ENCODE peak calls at places on chromosome X, in four cellular contexts. One of them, this sample, is unnamed.
A peak's percentile ranks its signal among the peaks of the same experiment; 100 is the strongest.

GRCh38 chrX:78119521-78120227 is 15.6 kb downstream of the PGK1 start:
- DNase-seq in mammary epithelial cell: no peak
- DNase-seq in fibroblast of villous mesenchyme: no peak
- DNase-seq in endodermal cell: no peak
- DNase-seq in this sample: no peak

GRCh38 chrX:118968031-118968430 is 6.4 kb upstream of the LONRF3 start:
- DNase-seq in mammary epithelial cell: peak; percentile 60
- DNase-seq in fibroblast of villous mesenchyme: no peak
- DNase-seq in endodermal cell: no peak
- DNase-seq in this sample: no peak

GRCh38 chrX:8484360-8484759 is 19.7 kb downstream of the VCX3B start:
- DNase-seq in fibroblast of villous mesenchyme: no peak
- DNase-seq in mammary epithelial cell: no peak
- DNase-seq in endodermal cell: no peak
- DNase-seq in this sample: no peak

GRCh38 chrX:10233696-10234095 is 76.9 kb downstream of the CLCN4 start:
- DNase-seq in mammary epithelial cell: no peak
- DNase-seq in fibroblast of villous mesenchyme: peak; percentile 21
- DNase-seq in endodermal cell: no peak
- DNase-seq in this sample: no peak

GRCh38 chrX:77668391-77669237 is 117.4 kb downstream of the ATRX start:
- DNase-seq in fibroblast of villous mesenchyme: peak; percentile 27
- DNase-seq in endodermal cell: no peak
- DNase-seq in mammary epithelial cell: peak; percentile 44
- DNase-seq in this sample: no peak

GRCh38 chrX:21305799-21306336 is 68.3 kb upstream of the CNKSR2 start:
- DNase-seq in fibroblast of villous mesenchyme: no peak
- DNase-seq in mammary epithelial cell: no peak
- DNase-seq in endodermal cell: no peak
- DNase-seq in this sample: no peak

GRCh38 chrX:154908821-154909220 is 22.7 kb downstream of the F8A1 start:
- DNase-seq in fibroblast of villous mesenchyme: no peak
- DNase-seq in endodermal cell: no peak
- DNase-seq in mammary epithelial cell: no peak
- DNase-seq in this sample: no peak

GRCh38 chrX:17787557-17787956 is 50.3 kb downstream of the SCML1 start:
- DNase-seq in endodermal cell: no peak
- DNase-seq in fibroblast of villous mesenchyme: no peak
- DNase-seq in mammary epithelial cell: no peak
- DNase-seq in this sample: no peak

GRCh38 chrX:101219116-101219839 is at the start of gene DRP2:
- DNase-seq in fibroblast of villous mesenchyme: no peak
- DNase-seq in mammary epithelial cell: peak; percentile 16
- DNase-seq in endodermal cell: no peak
- DNase-seq in this sample: no peak

GRCh38 chrX:259692-260355 is 21.4 kb upstream of the PLCXD1 start:
- DNase-seq in endodermal cell: peak; percentile 94
- DNase-seq in fibroblast of villous mesenchyme: no peak
- DNase-seq in mammary epithelial cell: no peak
- DNase-seq in this sample: no peak

GRCh38 chrX:20594985-20595384 is 328.3 kb upstream of the RPS6KA3 start:
- DNase-seq in endodermal cell: no peak
- DNase-seq in mammary epithelial cell: no peak
- DNase-seq in fibroblast of villous mesenchyme: no peak
- DNase-seq in this sample: no peak

GRCh38 chrX:31213941-31214340 is 142.1 kb upstream of the FTHL17 start:
- DNase-seq in fibroblast of villous mesenchyme: peak; percentile 40
- DNase-seq in mammary epithelial cell: peak; percentile 32
- DNase-seq in endodermal cell: peak; percentile 57
- DNase-seq in this sample: no peak

GRCh38 chrX:43615677-43616076 is 40.4 kb upstream of the MAOA start:
- DNase-seq in fibroblast of villous mesenchyme: no peak
- DNase-seq in endodermal cell: no peak
- DNase-seq in mammary epithelial cell: no peak
- DNase-seq in this sample: no peak

GRCh38 chrX:64198046-64198445 is 7.5 kb downstream of the AMER1 start:
- DNase-seq in mammary epithelial cell: no peak
- DNase-seq in fibroblast of villous mesenchyme: no peak
- DNase-seq in endodermal cell: no peak
- DNase-seq in this sample: no peak

GRCh38 chrX:139234898-139235297 is 295.6 kb upstream of the F9 start:
- DNase-seq in endodermal cell: no peak
- DNase-seq in mammary epithelial cell: no peak
- DNase-seq in fibroblast of villous mesenchyme: no peak
- DNase-seq in this sample: no peak

GRCh38 chrX:87397103-87397886 is 120.3 kb upstream of the KLHL4 start:
- DNase-seq in mammary epithelial cell: no peak
- DNase-seq in fibroblast of villous mesenchyme: peak; percentile 41
- DNase-seq in endodermal cell: no peak
- DNase-seq in this sample: no peak

GRCh38 chrX:150080497-150080896 is 142.2 kb upstream of the EOLA2 start:
- DNase-seq in fibroblast of villous mesenchyme: no peak
- DNase-seq in endodermal cell: no peak
- DNase-seq in mammary epithelial cell: no peak
- DNase-seq in this sample: no peak

GRCh38 chrX:69541959-69542358 is 37.8 kb downstream of the NALF2 start:
- DNase-seq in fibroblast of villous mesenchyme: no peak
- DNase-seq in endodermal cell: no peak
- DNase-seq in mammary epithelial cell: no peak
- DNase-seq in this sample: no peak

GRCh38 chrX:136849395-136849794 is 31.1 kb downstream of the RBMX start:
- DNase-seq in fibroblast of villous mesenchyme: no peak
- DNase-seq in mammary epithelial cell: no peak
- DNase-seq in endodermal cell: no peak
- DNase-seq in this sample: no peak

GRCh38 chrX:131816551-131817136 is 206.5 kb upstream of the STK26 start:
- DNase-seq in fibroblast of villous mesenchyme: peak; percentile 90
- DNase-seq in mammary epithelial cell: peak; percentile 83
- DNase-seq in endodermal cell: no peak
- DNase-seq in this sample: peak; percentile 71

GRCh38 chrX:56764153-56764974 is 35.3 kb downstream of the NBDY start:
- DNase-seq in endodermal cell: peak; percentile 82
- DNase-seq in mammary epithelial cell: peak; percentile 79
- DNase-seq in fibroblast of villous mesenchyme: peak; percentile 87
- DNase-seq in this sample: peak; percentile 71

DNA sequence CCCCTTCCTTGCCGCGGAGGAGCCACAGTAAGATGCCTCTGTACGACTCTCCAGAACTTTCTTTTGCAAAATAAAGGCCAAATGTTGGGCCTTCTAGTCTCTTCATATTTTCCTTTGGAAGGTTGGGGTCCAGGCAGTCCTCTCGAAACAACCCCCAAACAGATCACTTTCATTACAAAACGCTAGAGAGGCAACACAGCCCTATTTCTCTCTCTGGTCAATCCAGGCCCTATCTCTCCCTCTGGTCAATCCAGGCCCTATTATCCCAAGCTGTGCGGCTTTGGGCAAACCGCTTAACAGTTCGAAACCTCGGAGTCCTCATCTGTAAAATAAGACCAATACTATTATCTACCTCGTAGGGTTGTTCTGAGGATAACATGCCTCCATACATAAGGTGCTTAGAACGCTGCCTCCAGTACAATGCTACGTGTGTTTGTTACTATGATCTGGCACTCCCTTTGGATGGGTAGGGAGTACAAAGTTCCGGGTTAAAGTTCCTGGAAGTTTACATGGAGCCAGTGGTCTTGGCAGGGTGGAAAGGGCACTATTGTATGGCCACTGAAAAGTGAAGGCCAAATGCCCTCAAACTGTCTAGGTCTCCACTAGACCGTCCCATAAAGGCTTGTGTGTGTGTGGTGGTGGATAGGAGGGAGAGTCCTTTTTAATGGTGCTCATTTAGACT is 75.4 kb upstream of the BCOR start:
- DNase-seq in mammary epithelial cell: no peak
- DNase-seq in fibroblast of villous mesenchyme: no peak
- DNase-seq in endodermal cell: peak; percentile 52
- DNase-seq in this sample: no peak
- H3K4me3 ChIP-seq in mammary epithelial cell: no peak overlapping the region
- H3K4me3 ChIP-seq in fibroblast of villous mesenchyme: no peak overlapping the region
- H3K4me3 ChIP-seq in endodermal cell: no peak overlapping the region
- H3K4me3 ChIP-seq in this sample: peak overlapping the region; percentile 44

DNA sequence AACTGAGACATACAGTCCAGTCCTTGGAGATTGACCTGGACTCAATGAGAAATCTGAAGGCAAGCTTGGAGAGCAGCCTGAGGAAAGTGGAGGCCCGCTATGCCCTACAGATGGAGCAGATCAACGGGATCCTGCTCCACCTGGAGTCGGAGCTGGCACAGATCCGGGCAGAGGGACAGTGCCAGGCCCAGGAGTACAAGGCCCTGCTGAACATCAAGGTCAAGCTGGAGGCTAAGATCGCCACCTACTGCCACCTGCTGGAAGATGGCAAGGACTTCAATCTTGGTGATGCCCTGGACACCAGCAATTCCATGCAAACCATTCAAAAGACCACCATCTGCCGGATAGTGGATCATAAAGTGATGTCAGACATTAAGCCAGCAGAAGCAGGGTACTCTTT is 20.4 kb upstream of the FRMPD3 start:
- DNase-seq in fibroblast of villous mesenchyme: peak; percentile 19
- DNase-seq in endodermal cell: peak; percentile 85
- DNase-seq in mammary epithelial cell: no peak
- DNase-seq in this sample: no peak
- TF ChIP-seq CTCF in fibroblast of villous mesenchyme: peak; percentile 42
- TF ChIP-seq CTCF in endodermal cell: peak; percentile 68
- TF ChIP-seq CTCF in mammary epithelial cell: peak; percentile 40
- TF ChIP-seq CTCF in this sample: peak; percentile 35

GRCh38 chrX:72304877-72305276 is 837 bp downstream of the CITED1 start:
- DNase-seq in mammary epithelial cell: no peak
- DNase-seq in endodermal cell: peak; percentile 57
- DNase-seq in fibroblast of villous mesenchyme: no peak
- DNase-seq in this sample: no peak

GRCh38 chrX:72305286-72306084 is at the start of gene CITED1:
- DNase-seq in mammary epithelial cell: peak; percentile 7
- DNase-seq in fibroblast of villous mesenchyme: no peak
- DNase-seq in endodermal cell: peak; percentile 82
- DNase-seq in this sample: no peak

GRCh38 chrX:72306851-72307645 is 1.3 kb upstream of the CITED1 start:
- DNase-seq in mammary epithelial cell: peak; percentile 70
- DNase-seq in endodermal cell: peak; percentile 83
- DNase-seq in fibroblast of villous mesenchyme: peak; percentile 66
- DNase-seq in this sample: no peak

GRCh38 chrX:72307646-72308051 is 1.9 kb upstream of the CITED1 start:
- DNase-seq in endodermal cell: no peak
- DNase-seq in mammary epithelial cell: no peak
- DNase-seq in fibroblast of villous mesenchyme: no peak
- DNase-seq in this sample: no peak

DNA sequence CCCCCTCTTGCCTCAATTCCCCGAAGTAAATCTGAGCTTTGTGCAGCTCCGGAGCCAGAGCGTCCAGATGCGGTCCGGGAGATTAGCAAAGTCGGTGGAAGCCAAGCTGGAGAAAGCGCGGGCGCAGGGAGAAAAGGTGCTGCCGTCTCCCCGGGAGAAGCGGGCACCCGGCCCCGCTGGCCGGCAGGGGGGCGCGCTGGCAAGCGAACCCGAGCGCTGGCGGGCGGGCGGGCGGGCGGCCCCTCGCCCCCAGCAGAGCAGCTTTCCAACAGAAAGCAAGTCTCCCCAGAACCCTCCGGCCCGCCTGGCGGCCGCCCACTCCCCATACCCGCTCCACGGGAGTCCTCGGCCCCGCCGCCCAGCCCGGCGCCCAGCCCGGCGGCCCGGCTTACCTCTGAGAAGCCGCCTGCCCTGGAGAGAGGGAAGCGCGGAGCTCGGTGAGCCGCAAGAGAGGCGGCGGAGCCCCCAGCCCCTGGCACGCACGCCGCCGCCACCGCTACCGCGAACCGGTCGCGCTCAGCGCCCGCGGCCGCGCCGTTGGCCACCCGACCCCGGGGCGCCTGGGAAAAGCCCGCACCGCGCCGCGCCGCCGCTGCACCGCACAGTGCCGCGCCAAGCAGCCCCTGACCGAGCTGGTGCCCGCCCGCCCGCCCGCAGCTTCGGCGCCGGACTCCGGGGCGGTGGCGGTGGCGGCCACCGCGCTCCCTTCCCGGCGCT is 529 bp upstream of the CITED1 start:
- DNase-seq in endodermal cell: peak; percentile 53
- DNase-seq in fibroblast of villous mesenchyme: no peak
- DNase-seq in mammary epithelial cell: no peak
- DNase-seq in this sample: no peak
- H3K4me3 ChIP-seq in endodermal cell: peak overlapping the region; percentile 56
- H3K4me3 ChIP-seq in fibroblast of villous mesenchyme: peak overlapping the region; percentile 62
- H3K4me3 ChIP-seq in mammary epithelial cell: peak overlapping the region; percentile 56
- H3K4me3 ChIP-seq in this sample: peak overlapping the region; percentile 45

GRCh38 chrX:15336023-15336413 is 695 bp upstream of the PIGA start:
- DNase-seq in mammary epithelial cell: peak; percentile 83
- DNase-seq in endodermal cell: no peak
- DNase-seq in fibroblast of villous mesenchyme: peak; percentile 60
- DNase-seq in this sample: peak; percentile 2

GRCh38 chrX:15334561-15334960 is 762 bp downstream of the PIGA start:
- DNase-seq in fibroblast of villous mesenchyme: peak; percentile 27
- DNase-seq in endodermal cell: no peak
- DNase-seq in mammary epithelial cell: peak; percentile 74
- DNase-seq in this sample: no peak

GRCh38 chrX:15340867-15341266 is 5.5 kb upstream of the PIGA start:
- DNase-seq in mammary epithelial cell: no peak
- DNase-seq in fibroblast of villous mesenchyme: no peak
- DNase-seq in endodermal cell: no peak
- DNase-seq in this sample: no peak

GRCh38 chrX:15335135-15336022 is at the start of gene PIGA:
- DNase-seq in mammary epithelial cell: peak; percentile 96
- DNase-seq in fibroblast of villous mesenchyme: peak; percentile 96
- DNase-seq in endodermal cell: peak; percentile 96
- DNase-seq in this sample: peak; percentile 83
- TF ChIP-seq CTCF in mammary epithelial cell: no peak
- TF ChIP-seq CTCF in fibroblast of villous mesenchyme: no peak
- TF ChIP-seq CTCF in endodermal cell: no peak
- TF ChIP-seq CTCF in this sample: no peak

This sample was measured in AG09309.